ENCODE peak calls at places on chromosomes 16 and 17, in four cellular contexts. R is tibial nerve, Z is B cell, X is uterus. F is an unnamed sample.

GRCh38 chr17:15464629-15465028 is 2.8 kb downstream of the CDRT4 start:
- DNase-seq in R (no peak), Z (no peak), X (no peak), F (no peak)

GRCh38 chr17:81488276-81488860 is 24.2 kb downstream of the ACTG1 start:
- DNase-seq in X (no peak), R (no peak), Z (no peak), F (no peak)

GRCh38 chr17:6455321-6455705 is 11.1 kb downstream of the PIMREG start:
- DNase-seq in Z (peak), R (no peak), X (no peak), F (peak)

GRCh38 chr17:75820411-75821080 is 23.7 kb downstream of the UNC13D start:
- DNase-seq in X (no peak), R (no peak), Z (no peak), F (no peak)

GRCh38 chr17:7932949-7933348 is 943 bp downstream of the CNTROB start:
- DNase-seq in R (no peak), X (peak), Z (no peak), F (peak)

GRCh38 chr16:50534556-50534955 is 13.6 kb upstream of the NKD1 start:
- DNase-seq in X (no peak), R (no peak), Z (no peak), F (no peak)

GRCh38 chr17:33021731-33022408 is 30.2 kb downstream of the SPACA3 start:
- DNase-seq in R (no peak), Z (no peak), X (no peak), F (no peak)

GRCh38 chr16:59385953-59386352 is 651.8 kb upstream of the GOT2 start:
- DNase-seq in X (no peak), Z (no peak), R (peak), F (no peak)

GRCh38 chr17:67110619-67111018 is 66.3 kb downstream of the CACNG1 start:
- DNase-seq in X (no peak), Z (no peak), R (no peak), F (no peak)

GRCh38 chr16:51615141-51615540 is 464.1 kb upstream of the SALL1 start:
- DNase-seq in X (no peak), Z (no peak), R (no peak), F (no peak)

GRCh38 chr17:50599606-50600005 is 35.1 kb upstream of the ABCC3 start:
- DNase-seq in R (no peak), Z (no peak), X (no peak), F (no peak)
- TF ChIP-seq CTCF in R (no peak), Z (no peak), X (no peak), F (no peak)

GRCh38 chr17:2042355-2042929 is 620 bp downstream of the OVCA2 start:
- DNase-seq in Z (no peak), X (no peak), R (no peak), F (no peak)
- TF ChIP-seq CTCF in Z (no peak), X (no peak), R (no peak), F (no peak)

DNA sequence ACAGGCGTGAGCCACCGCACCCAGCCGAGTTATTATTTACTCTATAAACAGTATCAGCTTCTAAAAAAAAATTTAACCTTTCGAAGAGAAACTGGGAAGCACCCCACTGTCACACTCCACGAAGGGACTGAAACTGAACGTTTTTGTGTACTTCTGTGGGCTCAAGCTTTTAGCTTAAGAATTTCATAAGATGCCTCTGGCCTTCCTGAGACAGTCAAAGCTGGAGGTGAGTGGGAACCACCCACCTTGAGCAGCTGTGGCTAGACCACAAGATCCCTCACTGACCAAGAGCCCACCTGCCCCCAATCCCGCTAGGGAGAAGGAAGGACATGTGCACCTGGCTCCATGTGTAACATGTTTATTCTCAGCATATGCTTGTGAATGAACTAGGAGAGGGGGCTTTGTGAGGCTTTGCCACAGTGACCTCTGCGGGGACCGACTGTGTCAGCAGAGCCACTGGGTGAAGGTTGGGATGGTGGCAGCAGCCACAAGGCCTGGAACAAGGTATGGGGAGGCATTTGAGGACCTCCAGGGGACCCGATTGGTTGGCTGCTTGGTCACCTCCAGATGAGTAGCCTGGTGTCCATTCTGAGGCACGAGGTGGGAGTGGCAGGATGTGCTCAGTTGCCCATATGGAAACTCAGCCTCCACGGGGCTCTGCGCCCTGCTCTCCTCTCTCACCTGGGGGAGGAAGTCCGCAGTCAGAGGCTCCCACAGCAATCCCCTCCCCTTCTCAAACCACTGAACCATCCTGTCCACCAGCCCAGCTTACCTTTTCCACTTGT is 4.8 kb downstream of the DPEP3 start:
- DNase-seq in Z (no peak), R (no peak), X (no peak), F (no peak)
- TF ChIP-seq CTCF in Z (no peak), R (no peak), X (no peak), F (no peak)

GRCh38 chr16:18953535-18953934 is 27.3 kb upstream of the SMG1 start:
- DNase-seq in X (no peak), R (no peak), Z (no peak), F (no peak)

DNA sequence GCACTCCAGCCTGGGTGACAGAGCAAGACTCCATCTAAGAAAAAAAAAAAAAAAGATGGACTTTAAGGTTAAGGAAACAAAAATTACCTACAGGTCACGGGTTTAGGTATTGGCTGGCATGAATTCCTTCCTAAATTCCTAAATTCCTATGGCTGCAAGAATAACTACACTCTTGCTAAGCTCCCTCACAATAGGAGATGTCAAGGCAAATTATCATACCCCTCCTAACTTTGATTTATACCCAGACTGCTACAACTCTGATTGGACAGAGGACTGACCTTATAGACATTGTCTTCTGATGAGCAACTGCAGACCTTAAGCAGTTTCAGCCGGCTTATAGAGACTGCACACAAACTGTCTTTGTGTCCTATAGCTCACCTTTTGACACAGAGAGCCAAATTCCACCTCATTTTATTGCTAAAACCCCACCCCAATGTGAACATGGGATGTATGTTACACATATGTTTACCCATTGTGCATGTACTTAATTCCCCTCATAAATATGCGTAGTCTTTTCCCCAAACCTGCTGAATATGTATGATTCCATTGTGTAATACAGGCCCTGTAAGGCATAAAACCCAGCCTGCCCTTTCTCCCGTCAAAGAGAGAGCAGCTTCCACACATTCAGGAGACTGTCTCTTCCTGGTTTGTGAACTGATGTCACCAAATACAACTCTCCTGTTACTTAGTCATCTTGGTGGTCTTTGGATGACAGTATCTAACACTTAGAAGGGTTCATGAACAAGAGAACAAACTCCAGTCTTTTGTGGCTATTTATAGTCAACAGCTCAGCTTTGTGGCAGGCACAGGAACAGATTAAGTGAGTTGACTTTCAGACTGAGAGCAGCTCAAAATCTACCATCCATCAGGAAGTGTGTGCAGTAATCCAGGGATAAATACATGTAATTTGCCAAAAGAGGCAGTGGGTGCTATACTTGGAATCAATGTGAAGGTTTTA is 24.8 kb upstream of the TMC7 start:
- DNase-seq in Z (no peak), X (no peak), R (no peak), F (no peak)
- TF ChIP-seq CTCF in Z (no peak), X (no peak), R (no peak), F (no peak)

F was measured in GM13977.